ENCODE peak calls at places on chromosomes 12 and 14, in eight cellular contexts. I, G, X, T, Y, E, D and K are unnamed samples.
A peak's percentile ranks its signal among the peaks of the same experiment; 100 is the strongest.

GRCh38 chr14:89349196-89350008 is 67.6 kb downstream of the FOXN3 start:
- DNase-seq in I (no peak), E (peak; percentile 32), T (no peak), G (peak; percentile 94), X (peak; percentile 27), D (no peak), Y (peak; percentile 41), K (no peak)

GRCh38 chr12:108091351-108091750 is 37.7 kb upstream of the WSCD2 start:
- DNase-seq in E (no peak), X (no peak), G (no peak), Y (no peak), D (no peak), I (no peak), T (no peak), K (no peak)

GRCh38 chr12:122979908-122980191 is 631 bp upstream of the ARL6IP4 start:
- DNase-seq in X (peak; percentile 16), I (no peak), T (no peak), G (no peak), D (no peak), E (no peak), Y (no peak), K (no peak)

GRCh38 chr14:96512122-96512521 is 9.9 kb downstream of the PAPOLA start:
- DNase-seq in E (no peak), I (no peak), G (no peak), Y (no peak), X (no peak), D (no peak), T (no peak), K (no peak)

GRCh38 chr14:32572867-32573149 is 243.7 kb downstream of the AKAP6 start:
- DNase-seq in G (no peak), I (no peak), X (no peak), D (no peak), Y (no peak), E (no peak), T (no peak), K (no peak)

GRCh38 chr12:132675753-132676152 is 11.4 kb downstream of the POLE start:
- DNase-seq in E (no peak), I (no peak), X (no peak), D (no peak), Y (no peak), G (no peak), T (no peak), K (no peak)

GRCh38 chr14:100295376-100296105 is 10.7 kb downstream of the SLC25A29 start:
- DNase-seq in D (no peak), I (no peak), X (no peak), T (peak; percentile 66), G (no peak), E (no peak), Y (no peak), K (no peak)

GRCh38 chr14:104895786-104896642 is 28.7 kb upstream of the PLD4 start:
- DNase-seq in Y (no peak), D (no peak), T (peak; percentile 71), X (no peak), E (no peak), I (peak; percentile 81), G (no peak), K (no peak)

GRCh38 chr14:75254901-75255300 is 23.7 kb upstream of the FOS start:
- DNase-seq in Y (no peak), D (no peak), T (no peak), I (no peak), X (no peak), G (no peak), E (no peak), K (no peak)

GRCh38 chr14:77094672-77095284 is 3.3 kb upstream of the CIPC start:
- DNase-seq in D (peak; percentile 79), X (peak; percentile 90), I (peak; percentile 78), T (no peak), E (peak; percentile 84), Y (peak; percentile 44), G (peak; percentile 96), K (peak; percentile 86)
- TF ChIP-seq CTCF in D (peak; percentile 94), X (peak; percentile 87), I (peak; percentile 85), T (peak; percentile 65), E (peak; percentile 93), Y (peak; percentile 89), G (peak; percentile 98), K (peak; percentile 87)

GRCh38 chr12:6847676-6848075 is 3.4 kb downstream of the CDCA3 start:
- DNase-seq in D (no peak), T (no peak), Y (no peak), X (no peak), G (no peak), I (no peak), E (no peak), K (no peak)

GRCh38 chr12:6850796-6851152 is 312 bp downstream of the CDCA3 start:
- DNase-seq in T (no peak), G (peak; percentile 29), E (no peak), D (no peak), I (no peak), Y (no peak), X (no peak), K (no peak)

GRCh38 chr12:6851153-6851920 is at the start of gene CDCA3:
- DNase-seq in D (peak; percentile 99), T (peak; percentile 97), G (peak; percentile 100), I (peak; percentile 96), Y (peak; percentile 98), E (peak; percentile 99), X (peak; percentile 99), K (peak; percentile 99)

GRCh38 chr12:6849976-6850560 is 1.0 kb downstream of the CDCA3 start:
- DNase-seq in D (no peak), T (no peak), X (no peak), E (no peak), Y (no peak), I (no peak), G (no peak), K (no peak)

DNA sequence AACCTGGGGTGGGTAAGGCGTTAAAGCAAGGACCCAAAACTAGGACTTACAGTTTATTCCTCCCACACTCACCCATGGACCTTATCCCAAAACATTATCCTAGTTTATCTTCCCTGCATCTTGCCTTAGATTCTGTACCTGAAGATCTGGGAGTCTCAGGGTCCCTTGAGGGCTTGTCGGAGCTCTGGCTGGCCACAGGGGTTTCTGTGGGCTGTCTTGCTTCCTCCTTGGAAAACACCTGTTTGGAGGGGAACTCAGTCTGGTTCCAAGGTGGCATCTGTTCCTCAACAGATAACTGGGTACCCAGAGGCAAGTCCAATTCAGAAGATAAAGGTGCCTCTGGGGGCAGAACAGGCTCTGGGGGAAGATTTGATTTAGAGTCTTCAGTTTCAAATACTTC is 1.7 kb downstream of the CDCA3 start:
- DNase-seq in E (no peak), I (no peak), X (no peak), D (no peak), G (no peak), T (no peak), Y (no peak), K (no peak)
- H3K4me3 ChIP-seq in E (no peak overlapping the region), I (no peak overlapping the region), X (no peak overlapping the region), D (no peak overlapping the region), G (no peak overlapping the region), T (no peak overlapping the region), Y (no peak overlapping the region), K (no peak overlapping the region)

DNA sequence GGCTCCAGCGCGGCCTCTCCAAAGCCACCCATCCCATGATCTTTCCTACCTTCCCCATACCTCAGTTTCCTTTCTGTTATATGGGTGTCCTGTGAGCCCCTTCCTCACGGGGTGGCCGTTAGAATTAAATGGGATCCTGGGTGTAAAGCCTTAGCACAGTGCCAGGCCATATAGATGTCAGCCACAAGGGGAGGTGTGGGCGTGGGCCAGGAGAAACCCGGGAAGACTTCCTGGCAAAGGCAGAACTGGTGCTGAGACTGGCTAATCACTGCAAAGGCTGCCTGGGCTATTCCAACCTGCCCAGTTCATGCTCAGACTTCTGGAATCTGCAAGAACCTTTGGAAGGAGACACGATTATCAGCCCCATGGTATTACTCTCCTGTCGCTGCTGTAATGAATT is 11.0 kb upstream of the NCOR2 start:
- DNase-seq in E (no peak), T (no peak), D (no peak), G (no peak), X (no peak), I (peak; percentile 34), Y (no peak), K (no peak)
- TF ChIP-seq CTCF in E (no peak), T (no peak), D (no peak), G (peak; percentile 37), X (no peak), I (no peak), Y (no peak), K (no peak)

DNA sequence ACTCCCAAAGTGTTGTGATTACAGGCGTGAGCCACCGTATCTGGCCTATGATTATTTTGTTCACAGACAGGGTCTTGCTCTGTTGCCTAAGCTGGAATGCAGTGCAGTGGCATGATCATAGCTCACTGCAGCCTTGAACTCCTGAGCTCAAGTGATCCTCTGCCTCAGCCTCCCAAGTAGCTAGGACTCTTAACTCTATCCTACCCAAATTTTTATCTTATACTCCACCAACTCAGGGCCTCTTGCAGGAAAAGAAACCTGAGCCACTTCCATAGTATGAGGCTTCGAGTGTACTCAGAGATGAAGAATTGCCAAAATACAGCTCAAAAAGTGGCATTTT is 828 bp downstream of the MMAB start:
- DNase-seq in E (no peak), Y (no peak), G (no peak), I (no peak), X (no peak), T (no peak), D (no peak), K (no peak)
- H3K4me3 ChIP-seq in E (peak overlapping the region; percentile 84), Y (peak overlapping the region; percentile 87), G (peak overlapping the region; percentile 78), I (peak overlapping the region; percentile 85), X (peak overlapping the region; percentile 76), T (peak overlapping the region; percentile 75), D (peak overlapping the region; percentile 98), K (peak overlapping the region; percentile 92)

GRCh38 chr14:68525516-68525915 is 267.4 kb downstream of the ZFP36L1 start:
- DNase-seq in Y (no peak), X (no peak), D (no peak), G (no peak), T (no peak), E (no peak), I (no peak), K (no peak)

GRCh38 chr14:68522510-68523325 is 270.1 kb downstream of the ZFP36L1 start:
- DNase-seq in G (no peak), X (peak; percentile 96), E (peak; percentile 50), T (peak; percentile 70), Y (no peak), I (no peak), D (peak; percentile 70), K (peak; percentile 97)

GRCh38 chr14:68523326-68523610 is 269.6 kb downstream of the ZFP36L1 start:
- DNase-seq in E (no peak), D (no peak), X (no peak), Y (no peak), T (no peak), G (no peak), I (no peak), K (peak; percentile 27)

GRCh38 chr14:68521952-68522509 is 270.8 kb downstream of the ZFP36L1 start:
- DNase-seq in D (no peak), X (no peak), T (no peak), I (no peak), Y (no peak), E (no peak), G (no peak), K (no peak)

GRCh38 chr14:68523994-68524725 is 268.7 kb downstream of the ZFP36L1 start:
- DNase-seq in X (peak; percentile 24), D (peak; percentile 84), I (no peak), G (no peak), T (no peak), E (peak; percentile 36), Y (no peak), K (peak; percentile 77)
- TF ChIP-seq CTCF in X (peak; percentile 58), D (peak; percentile 69), I (peak; percentile 30), G (peak; percentile 47), T (peak; percentile 33), E (peak; percentile 64), Y (no peak), K (peak; percentile 62)